ENCODE peak calls at places on chromosomes 3 and 15, in nine cellular contexts. Q is gastrocnemius medialis; S is aorta; R is PC-3; W is CD8-positive, alpha-beta T cell; V is mesenchymal stem cell; I is OCI-LY7; H is ascending aorta; U is AG04450. G is an unnamed sample.

GRCh38 chr3:148379763-148380162 is 317.9 kb upstream of the AGTR1 start:
- DNase-seq in Q (no peak), S (no peak), R (peak; percentile 64), W (no peak), V (peak; percentile 68), I (peak; percentile 27), H (no peak), U (peak; percentile 23), G (peak; percentile 27)

GRCh38 chr15:101108458-101108775 is 143.4 kb downstream of the CHSY1 start:
- DNase-seq in Q (no peak), S (no peak), R (no peak), W (no peak), V (no peak), I (no peak), H (no peak), U (no peak), G (no peak)

GRCh38 chr3:111338059-111338698 is 203.8 kb upstream of the CD96 start:
- DNase-seq in Q (no peak), S (peak; percentile 46), R (peak; percentile 92), W (peak; percentile 18), V (peak; percentile 76), I (peak; percentile 28), H (no peak), U (peak; percentile 69), G (peak; percentile 22)

GRCh38 chr3:49399467-49399866 is 12.3 kb downstream of the RHOA start:
- DNase-seq in Q (no peak), S (no peak), R (no peak), W (no peak), V (peak; percentile 63), I (no peak), H (no peak), U (no peak), G (no peak)

GRCh38 chr3:155805802-155806618 is at the start of gene C3orf33:
- DNase-seq in Q (peak; percentile 45), S (peak; percentile 73), R (peak; percentile 69), W (peak; percentile 69), V (peak; percentile 70), I (peak; percentile 62), H (no peak), U (peak; percentile 6), G (no peak)

GRCh38 chr3:189573004-189573403 is 58.2 kb upstream of the TP63 start:
- DNase-seq in Q (no peak), S (no peak), R (no peak), W (no peak), V (no peak), I (no peak), H (no peak), U (no peak), G (no peak)

GRCh38 chr3:66495633-66496032 is 5.2 kb downstream of the LRIG1 start:
- DNase-seq in Q (no peak), S (no peak), R (no peak), W (no peak), V (no peak), I (peak; percentile 79), H (no peak), U (no peak), G (no peak)

GRCh38 chr3:170232266-170232665 is 10.0 kb downstream of the PRKCI start:
- DNase-seq in Q (no peak), S (no peak), R (no peak), W (no peak), V (no peak), I (peak; percentile 36), H (no peak), U (no peak), G (no peak)

GRCh38 chr3:57973715-57974477 is 34.3 kb upstream of the FLNB start:
- DNase-seq in Q (no peak), S (no peak), R (peak; percentile 1), W (no peak), V (no peak), I (no peak), H (no peak), U (no peak), G (no peak)

GRCh38 chr3:57968499-57968898 is 39.7 kb upstream of the FLNB start:
- DNase-seq in Q (no peak), S (no peak), R (no peak), W (no peak), V (no peak), I (no peak), H (no peak), U (no peak), G (no peak)

GRCh38 chr3:57972421-57973111 is 35.7 kb upstream of the FLNB start:
- DNase-seq in Q (no peak), S (no peak), R (peak; percentile 97), W (no peak), V (no peak), I (peak; percentile 26), H (no peak), U (no peak), G (no peak)

GRCh38 chr3:57974796-57975388 is 33.3 kb upstream of the FLNB start:
- DNase-seq in Q (no peak), S (no peak), R (peak; percentile 98), W (no peak), V (peak; percentile 97), I (no peak), H (no peak), U (peak; percentile 87), G (no peak)

GRCh38 chr3:57971975-57972374 is 36.2 kb upstream of the FLNB start:
- DNase-seq in Q (no peak), S (no peak), R (peak; percentile 67), W (no peak), V (no peak), I (no peak), H (no peak), U (no peak), G (no peak)
- H3K27ac ChIP-seq in Q (no peak overlapping the region), S (no peak overlapping the region), R (peak overlapping the region; percentile 95), W (no peak overlapping the region), V (no peak overlapping the region), I (no peak overlapping the region), H (no peak overlapping the region), U (no peak overlapping the region), G (no peak overlapping the region)

GRCh38 chr15:83109532-83109931 is 2.1 kb downstream of the TM6SF1 start:
- DNase-seq in Q (no peak), S (no peak), R (no peak), W (no peak), V (no peak), I (no peak), H (no peak), U (no peak), G (no peak)

GRCh38 chr15:83110361-83110760 is 2.9 kb downstream of the TM6SF1 start:
- DNase-seq in Q (no peak), S (no peak), R (no peak), W (no peak), V (no peak), I (no peak), H (no peak), U (no peak), G (no peak)

GRCh38 chr15:83107841-83108181 is 366 bp downstream of the TM6SF1 start:
- DNase-seq in Q (no peak), S (no peak), R (no peak), W (no peak), V (no peak), I (peak; percentile 16), H (no peak), U (no peak), G (no peak)

GRCh38 chr15:83106994-83107840 is at the start of gene TM6SF1:
- DNase-seq in Q (peak; percentile 69), S (peak; percentile 60), R (no peak), W (peak; percentile 20), V (no peak), I (peak; percentile 69), H (no peak), U (no peak), G (no peak)

DNA sequence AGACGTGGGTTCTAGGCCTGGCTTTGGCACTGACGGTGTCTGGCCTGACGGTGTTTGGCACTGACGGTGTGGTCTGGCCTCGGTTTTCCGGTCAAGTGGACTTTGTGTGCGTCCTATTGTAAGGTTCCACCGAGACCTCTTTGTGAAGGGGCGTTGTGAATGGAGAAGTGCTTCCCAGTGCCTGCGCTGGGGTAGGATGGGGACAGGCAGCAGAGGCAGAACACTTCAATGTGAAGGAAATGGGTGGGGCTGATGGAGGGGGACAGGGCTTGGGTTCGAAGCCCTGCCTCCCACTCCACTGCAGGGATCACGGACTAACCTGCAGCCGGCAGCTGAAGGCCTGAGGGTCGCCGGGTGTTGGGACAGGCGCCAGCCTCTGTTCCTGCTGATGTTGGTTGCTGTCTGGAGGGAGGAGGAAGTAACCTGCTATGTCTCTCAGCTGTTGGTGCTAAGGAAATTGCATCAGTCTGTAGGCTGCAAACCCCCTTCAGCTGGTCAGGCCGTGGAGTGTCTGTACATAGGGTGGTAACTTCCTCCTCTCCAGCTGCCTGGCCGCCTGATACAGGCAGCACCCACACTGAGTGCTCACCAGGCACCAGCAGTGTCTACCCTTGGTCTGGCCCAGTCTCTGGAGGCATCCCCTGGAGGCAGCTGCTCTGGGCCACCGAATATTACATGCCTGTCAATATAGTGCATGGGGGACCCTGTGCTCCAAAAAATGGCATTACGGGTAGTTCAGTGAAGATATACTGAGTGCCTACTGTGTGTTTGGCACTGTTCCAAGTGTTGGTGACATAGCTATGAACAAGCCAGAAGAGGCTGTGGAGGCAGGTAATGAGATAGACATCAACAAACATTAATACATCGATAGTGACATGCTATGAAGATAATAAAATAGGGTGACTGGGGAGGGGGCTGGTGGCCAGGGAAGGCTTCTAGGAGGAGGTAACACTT is 1.1 kb downstream of the TM6SF1 start:
- DNase-seq in Q (peak; percentile 57), S (peak; percentile 88), R (no peak), W (no peak), V (peak; percentile 55), I (peak; percentile 93), H (peak; percentile 36), U (peak; percentile 29), G (no peak)
- H3K4me3 ChIP-seq in Q (peak overlapping the region; percentile 88), S (no peak overlapping the region), R (no peak overlapping the region), W (peak overlapping the region; percentile 41), V (no peak overlapping the region), I (peak overlapping the region; percentile 74), H (peak overlapping the region; percentile 82), U (peak overlapping the region; percentile 64), G (no peak overlapping the region)

GRCh38 chr15:25070357-25070963 is 115.7 kb downstream of the SNRPN start:
- DNase-seq in Q (no peak), S (no peak), R (no peak), W (no peak), V (no peak), I (no peak), H (no peak), U (no peak), G (no peak)

GRCh38 chr15:25068696-25069095 is 113.9 kb downstream of the SNRPN start:
- DNase-seq in Q (no peak), S (no peak), R (no peak), W (no peak), V (no peak), I (no peak), H (no peak), U (no peak), G (no peak)

GRCh38 chr15:25067725-25068309 is 113.0 kb downstream of the SNRPN start:
- DNase-seq in Q (no peak), S (no peak), R (no peak), W (no peak), V (no peak), I (no peak), H (no peak), U (no peak), G (no peak)

DNA sequence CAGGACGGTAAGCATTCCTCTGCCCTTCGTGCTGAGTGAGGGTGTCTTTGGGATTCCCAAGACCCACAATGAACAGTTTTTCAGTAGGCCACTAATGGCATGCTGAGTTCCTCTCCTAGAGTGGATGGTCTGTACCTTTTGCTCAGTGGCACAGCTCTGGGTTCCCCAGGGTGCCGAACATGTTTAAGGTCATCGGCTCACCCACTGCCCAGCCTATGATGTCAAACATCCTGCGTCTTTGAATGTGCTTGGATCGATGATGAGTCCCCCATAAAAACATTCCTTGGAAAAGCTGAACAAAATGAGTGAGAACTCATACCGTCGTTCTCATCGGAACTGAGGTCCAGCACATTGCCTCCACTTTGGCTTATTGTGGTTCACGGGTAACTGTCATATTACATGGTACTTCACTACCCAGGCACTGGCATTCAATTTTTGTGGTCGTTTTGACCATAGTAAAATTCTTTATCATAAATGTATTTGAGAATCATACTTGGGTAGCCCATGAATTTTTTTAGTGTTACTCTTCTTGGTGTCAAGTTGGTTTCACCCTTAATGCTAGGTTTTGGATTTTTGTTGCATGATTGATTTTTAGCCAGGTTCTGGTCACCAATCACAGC is 118.2 kb downstream of the SNRPN start:
- DNase-seq in Q (no peak), S (no peak), R (no peak), W (no peak), V (no peak), I (no peak), H (no peak), U (no peak), G (no peak)
- H3K9me3 ChIP-seq in Q (peaks cover 64% of the 10 kb centered on the region), S (peaks cover 92% of the 10 kb centered on the region), R (peaks cover 86% of the 10 kb centered on the region), W (peaks cover 95% of the 10 kb centered on the region), V (peaks cover 100% of the 10 kb centered on the region), I (no peaks in the 10 kb centered on the region), H (peaks cover 100% of the 10 kb centered on the region), U (peaks cover 97% of the 10 kb centered on the region), G (peaks cover 11% of the 10 kb centered on the region)

GRCh38 chr15:95329362-95329761 is 1001.1 kb upstream of the NR2F2 start:
- DNase-seq in Q (no peak), S (no peak), R (no peak), W (no peak), V (no peak), I (no peak), H (no peak), U (no peak), G (no peak)
- H3K27ac ChIP-seq in Q (no peak overlapping the region), S (no peak overlapping the region), R (no peak overlapping the region), W (no peak overlapping the region), V (no peak overlapping the region), I (no peak overlapping the region), H (no peak overlapping the region), U (no peak overlapping the region), G (no peak overlapping the region)

G was measured in iPS DF 6.9.